ENCODE peak calls at places on chromosomes 16 and 17, in eight cellular contexts. S is germinal center; U is heart left ventricle; E is anterior cingulate cortex; Q is activated B cell treated with CpG ODN at 0.5 μM for 24 hours; X is naive thymus-derived CD8-positive, alpha-beta T cell; M is fibroblast of the aortic adventitia; W is right lobe of liver. T is an unnamed sample.

GRCh38 chr16:14284930-14285541 is 213.9 kb downstream of the MRTFB start:
- DNase-seq in S (peak), U (no peak), E (no peak), Q (no peak), X (no peak), M (no peak), W (peak), T (peak)

GRCh38 chr16:52203096-52203495 is 343.8 kb downstream of the TOX3 start:
- DNase-seq in S (no peak), U (no peak), E (no peak), Q (no peak), X (no peak), M (no peak), W (no peak), T (no peak)

GRCh38 chr17:64357191-64357981 is 33.3 kb downstream of the PECAM1 start:
- DNase-seq in S (no peak), U (peak), E (no peak), Q (no peak), X (no peak), M (peak), W (no peak), T (peak)

GRCh38 chr17:79065105-79065670 is 9.4 kb upstream of the ENGASE start:
- DNase-seq in S (peak), U (no peak), E (no peak), Q (no peak), X (peak), M (peak), W (no peak), T (peak)

GRCh38 chr17:3848229-3848628 is 2.2 kb upstream of the NCBP3 start:
- DNase-seq in S (no peak), U (no peak), E (no peak), Q (no peak), X (no peak), M (no peak), W (no peak), T (no peak)

GRCh38 chr16:66455970-66456369 is 28.9 kb downstream of the BEAN1 start:
- DNase-seq in S (no peak), U (no peak), E (no peak), Q (no peak), X (no peak), M (no peak), W (no peak), T (no peak)

GRCh38 chr17:79511471-79511870 is 99.4 kb downstream of the RBFOX3 start:
- DNase-seq in S (no peak), U (no peak), E (no peak), Q (no peak), X (no peak), M (no peak), W (no peak), T (no peak)

GRCh38 chr17:72760368-72760767 is 332.1 kb downstream of the SLC39A11 start:
- DNase-seq in S (no peak), U (no peak), E (no peak), Q (no peak), X (no peak), M (no peak), W (no peak), T (no peak)

T was measured in HCEC 1CT.